ENCODE peak calls at places on chromosomes 2 and 18, in five cellular contexts. J, X, P, F and T are unnamed samples.

GRCh38 chr2:37869756-37870155 is 55.3 kb upstream of the RMDN2 start:
- DNase-seq in J (no peak), X (no peak), P (no peak), F (peak; percentile 29), T (peak; percentile 28)

GRCh38 chr18:22858121-22858520 is 75.0 kb upstream of the RBBP8 start:
- DNase-seq in J (no peak), X (no peak), P (no peak), F (no peak), T (no peak)

GRCh38 chr18:62450546-62451395 is 72.1 kb upstream of the ZCCHC2 start:
- DNase-seq in J (no peak), X (peak; percentile 6), P (no peak), F (peak; percentile 88), T (no peak)

GRCh38 chr2:134307334-134307733 is 53.5 kb downstream of the MGAT5 start:
- DNase-seq in J (no peak), X (no peak), P (no peak), F (no peak), T (no peak)

GRCh38 chr2:332592-332991 is 44.7 kb upstream of the ALKAL2 start:
- DNase-seq in J (no peak), X (no peak), P (no peak), F (no peak), T (no peak)

GRCh38 chr2:141055526-141055925 is 1075.3 kb downstream of the LRP1B start:
- DNase-seq in J (no peak), X (no peak), P (no peak), F (peak; percentile 93), T (no peak)

GRCh38 chr2:61210332-61210981 is 48.5 kb downstream of the C2orf74 start:
- DNase-seq in J (no peak), X (no peak), P (no peak), F (peak; percentile 77), T (no peak)

GRCh38 chr2:121480826-121481225 is 49.9 kb upstream of the RNU4ATAC start:
- DNase-seq in J (no peak), X (peak; percentile 5), P (no peak), F (no peak), T (peak; percentile 71)

GRCh38 chr2:11343344-11343625 is 1.2 kb downstream of the ROCK2 start:
- DNase-seq in J (no peak), X (no peak), P (no peak), F (no peak), T (no peak)

GRCh38 chr2:234763051-234763909 is 188.5 kb upstream of the SH3BP4 start:
- DNase-seq in J (no peak), X (no peak), P (no peak), F (peak; percentile 32), T (no peak)

GRCh38 chr2:15173506-15173905 is 387.6 kb downstream of the NBAS start:
- DNase-seq in J (no peak), X (no peak), P (no peak), F (no peak), T (no peak)

GRCh38 chr18:69622192-69622591 is 221.5 kb downstream of the DOK6 start:
- DNase-seq in J (no peak), X (no peak), P (no peak), F (no peak), T (no peak)

GRCh38 chr18:48983793-48984437 is 33.1 kb upstream of the SMAD7 start:
- DNase-seq in J (no peak), X (no peak), P (peak; percentile 20), F (peak; percentile 29), T (no peak)

GRCh38 chr2:192150166-192150565 is 44.6 kb downstream of the TMEFF2 start:
- DNase-seq in J (no peak), X (no peak), P (no peak), F (no peak), T (no peak)

GRCh38 chr2:137383391-137383790 is 580.9 kb upstream of the HNMT start:
- DNase-seq in J (no peak), X (no peak), P (no peak), F (no peak), T (no peak)

GRCh38 chr2:47075361-47076125 is 79.6 kb downstream of the STPG4 start:
- DNase-seq in J (no peak), X (no peak), P (no peak), F (peak; percentile 50), T (no peak)

GRCh38 chr2:45046786-45047185 is 37.5 kb upstream of the SIX2 start:
- DNase-seq in J (no peak), X (no peak), P (no peak), F (no peak), T (no peak)

GRCh38 chr2:28357055-28357454 is 35.6 kb upstream of the FOSL2 start:
- DNase-seq in J (no peak), X (no peak), P (no peak), F (peak; percentile 20), T (no peak)

GRCh38 chr2:240793313-240794177 is 26.5 kb downstream of the KIF1A start:
- DNase-seq in J (no peak), X (no peak), P (no peak), F (no peak), T (no peak)

GRCh38 chr18:48815581-48816324 is 135.0 kb downstream of the SMAD7 start:
- DNase-seq in J (no peak), X (no peak), P (no peak), F (peak; percentile 43), T (no peak)

GRCh38 chr2:73641767-73642062 is 507 bp downstream of the NAT8 start:
- DNase-seq in J (no peak), X (no peak), P (no peak), F (no peak), T (no peak)

GRCh38 chr2:205880048-205880447 is 197.7 kb downstream of the NRP2 start:
- DNase-seq in J (no peak), X (no peak), P (no peak), F (no peak), T (no peak)

GRCh38 chr2:7692657-7693161 is 775.5 kb downstream of the RNF144A start:
- DNase-seq in J (no peak), X (no peak), P (no peak), F (peak; percentile 37), T (peak; percentile 65)

GRCh38 chr18:6876646-6877045 is 147.1 kb downstream of the ARHGAP28 start:
- DNase-seq in J (no peak), X (no peak), P (no peak), F (no peak), T (no peak)